ENCODE peak calls at places on chromosomes 1 and 21, in ten cellular contexts. H, N, W, J, Y, S, C, Z, Q and E are unnamed samples.

GRCh38 chr1:53104289-53104913 is 38.0 kb downstream of the SLC1A7 start:
- DNase-seq in Y (no peak), J (no peak), Z (no peak), N (no peak), Q (no peak), S (no peak), W (no peak), C (peak; percentile 12), H (no peak), E (no peak)

GRCh38 chr1:26471498-26472329 is 526 bp upstream of the HMGN2 start:
- DNase-seq in W (peak; percentile 69), H (peak; percentile 72), C (peak; percentile 94), Z (peak; percentile 90), N (peak; percentile 45), S (peak; percentile 34), Y (no peak), Q (peak; percentile 39), J (peak; percentile 4), E (peak; percentile 75)

GRCh38 chr1:55155522-55155921 is 59.6 kb downstream of the USP24 start:
- DNase-seq in N (no peak), C (peak; percentile 36), Z (peak; percentile 57), Y (no peak), Q (no peak), H (peak; percentile 38), J (no peak), S (no peak), W (no peak), E (no peak)

GRCh38 chr1:183879477-183879876 is 74.6 kb downstream of the RGL1 start:
- DNase-seq in Q (no peak), J (no peak), Y (no peak), S (no peak), C (no peak), N (no peak), W (no peak), H (no peak), Z (no peak), E (no peak)

GRCh38 chr1:19411612-19412011 is 73.7 kb downstream of the CAPZB start:
- DNase-seq in Y (peak; percentile 71), N (no peak), Q (no peak), J (no peak), Z (no peak), W (no peak), H (no peak), C (no peak), S (no peak), E (no peak)

GRCh38 chr1:91513160-91513559 is 12.5 kb downstream of the CDC7 start:
- DNase-seq in W (no peak), Q (no peak), C (peak; percentile 21), Y (no peak), H (peak; percentile 17), Z (no peak), J (no peak), S (peak; percentile 40), N (no peak), E (no peak)

GRCh38 chr1:41327383-41327999 is 33.7 kb upstream of the FOXO6 start:
- DNase-seq in C (no peak), N (no peak), J (no peak), Z (no peak), Y (no peak), Q (no peak), H (no peak), S (no peak), W (no peak), E (no peak)

GRCh38 chr1:9413143-9413876 is 120.6 kb downstream of the SPSB1 start:
- DNase-seq in C (no peak), Q (peak; percentile 38), H (peak; percentile 94), Z (peak; percentile 69), Y (peak; percentile 90), W (peak; percentile 96), S (peak; percentile 93), N (peak; percentile 80), J (no peak), E (no peak)

GRCh38 chr1:85327759-85328158 is 51.3 kb upstream of the BCL10 start:
- DNase-seq in H (no peak), C (no peak), S (peak; percentile 55), J (no peak), N (no peak), Y (no peak), Q (no peak), W (no peak), Z (no peak), E (no peak)

GRCh38 chr21:31732891-31733520 is 1.1 kb upstream of the SCAF4 start:
- DNase-seq in Y (peak; percentile 60), C (peak; percentile 45), N (no peak), Q (no peak), S (no peak), H (peak; percentile 26), J (no peak), Z (no peak), W (peak; percentile 13), E (no peak)

GRCh38 chr1:150548632-150549495 is at the start of gene ADAMTSL4:
- DNase-seq in W (peak; percentile 83), Z (peak; percentile 88), N (peak; percentile 45), C (peak; percentile 57), Q (no peak), S (peak; percentile 68), Y (peak; percentile 38), H (peak; percentile 80), J (no peak), E (peak; percentile 90)

GRCh38 chr21:43928726-43929125 is 63.7 kb downstream of the AGPAT3 start:
- DNase-seq in Q (no peak), N (no peak), H (no peak), S (no peak), Y (no peak), W (no peak), J (no peak), Z (no peak), C (no peak), E (no peak)